ENCODE peak calls at places on chromosomes 11 and 22, in eight cellular contexts. One of them, this sample, is unnamed. For H3K27me3 and H3K4me1, the result is how much of the 10 kb centered on the place peaks cover.

GRCh38 chr22:17205432-17205831 is 13.8 kb downstream of the ADA2 start:
- DNase-seq in naive thymus-derived CD4-positive, alpha-beta T cell: no peak
- DNase-seq in stomach: no peak
- DNase-seq in neural progenitor cell: no peak
- DNase-seq in heart left ventricle: no peak
- DNase-seq in colonic mucosa: no peak
- DNase-seq in SJSA1: no peak
- DNase-seq in adipocyte: no peak
- DNase-seq in this sample: no peak

GRCh38 chr11:110318638-110319404 is 22.4 kb upstream of the RDX start:
- DNase-seq in naive thymus-derived CD4-positive, alpha-beta T cell: no peak
- DNase-seq in neural progenitor cell: no peak
- DNase-seq in colonic mucosa: no peak
- DNase-seq in stomach: no peak
- DNase-seq in heart left ventricle: no peak
- DNase-seq in SJSA1: no peak
- DNase-seq in adipocyte: no peak
- DNase-seq in this sample: no peak

GRCh38 chr11:117623831-117624271 is 173.2 kb downstream of the DSCAML1 start:
- DNase-seq in neural progenitor cell: no peak
- DNase-seq in naive thymus-derived CD4-positive, alpha-beta T cell: no peak
- DNase-seq in adipocyte: no peak
- DNase-seq in heart left ventricle: no peak
- DNase-seq in SJSA1: no peak
- DNase-seq in stomach: no peak
- DNase-seq in colonic mucosa: no peak
- DNase-seq in this sample: no peak

GRCh38 chr11:112113539-112114457 is 27.1 kb downstream of the SDHD start:
- DNase-seq in stomach: no peak
- DNase-seq in adipocyte: peak
- DNase-seq in heart left ventricle: no peak
- DNase-seq in SJSA1: no peak
- DNase-seq in colonic mucosa: no peak
- DNase-seq in naive thymus-derived CD4-positive, alpha-beta T cell: peak
- DNase-seq in neural progenitor cell: peak
- DNase-seq in this sample: no peak

GRCh38 chr22:40046126-40046525 is 51.4 kb downstream of the FAM83F start:
- DNase-seq in neural progenitor cell: no peak
- DNase-seq in adipocyte: no peak
- DNase-seq in SJSA1: no peak
- DNase-seq in naive thymus-derived CD4-positive, alpha-beta T cell: peak
- DNase-seq in stomach: no peak
- DNase-seq in heart left ventricle: no peak
- DNase-seq in colonic mucosa: no peak
- DNase-seq in this sample: no peak

GRCh38 chr11:65293909-65294381 is 20.7 kb upstream of the CDC42EP2 start:
- DNase-seq in SJSA1: no peak
- DNase-seq in adipocyte: no peak
- DNase-seq in stomach: no peak
- DNase-seq in heart left ventricle: no peak
- DNase-seq in naive thymus-derived CD4-positive, alpha-beta T cell: no peak
- DNase-seq in neural progenitor cell: no peak
- DNase-seq in colonic mucosa: no peak
- DNase-seq in this sample: peak

GRCh38 chr22:38415561-38416321 is 39.3 kb downstream of the KCNJ4 start:
- DNase-seq in stomach: peak
- DNase-seq in SJSA1: peak
- DNase-seq in adipocyte: no peak
- DNase-seq in colonic mucosa: no peak
- DNase-seq in heart left ventricle: peak
- DNase-seq in neural progenitor cell: peak
- DNase-seq in naive thymus-derived CD4-positive, alpha-beta T cell: no peak
- DNase-seq in this sample: no peak

GRCh38 chr22:48356731-48357130 is 1470.9 kb downstream of the BRD1 start:
- DNase-seq in stomach: no peak
- DNase-seq in neural progenitor cell: no peak
- DNase-seq in heart left ventricle: no peak
- DNase-seq in colonic mucosa: no peak
- DNase-seq in adipocyte: no peak
- DNase-seq in naive thymus-derived CD4-positive, alpha-beta T cell: no peak
- DNase-seq in SJSA1: no peak
- DNase-seq in this sample: no peak

GRCh38 chr11:8090756-8091155 is 9.7 kb downstream of the TUB start:
- DNase-seq in colonic mucosa: no peak
- DNase-seq in neural progenitor cell: peak
- DNase-seq in adipocyte: peak
- DNase-seq in stomach: no peak
- DNase-seq in naive thymus-derived CD4-positive, alpha-beta T cell: no peak
- DNase-seq in heart left ventricle: no peak
- DNase-seq in SJSA1: no peak
- DNase-seq in this sample: no peak

GRCh38 chr11:1059759-1060158 is 14.9 kb upstream of the MUC2 start:
- DNase-seq in neural progenitor cell: no peak
- DNase-seq in colonic mucosa: no peak
- DNase-seq in stomach: no peak
- DNase-seq in naive thymus-derived CD4-positive, alpha-beta T cell: no peak
- DNase-seq in adipocyte: no peak
- DNase-seq in SJSA1: no peak
- DNase-seq in heart left ventricle: no peak
- DNase-seq in this sample: no peak

GRCh38 chr11:105447936-105448702 is 161.8 kb upstream of the GRIA4 start:
- DNase-seq in heart left ventricle: no peak
- DNase-seq in stomach: no peak
- DNase-seq in SJSA1: no peak
- DNase-seq in naive thymus-derived CD4-positive, alpha-beta T cell: no peak
- DNase-seq in neural progenitor cell: no peak
- DNase-seq in colonic mucosa: no peak
- DNase-seq in adipocyte: no peak
- DNase-seq in this sample: no peak

GRCh38 chr11:86592047-86592564 is 80.3 kb downstream of the ME3 start:
- DNase-seq in adipocyte: peak
- DNase-seq in neural progenitor cell: no peak
- DNase-seq in SJSA1: no peak
- DNase-seq in heart left ventricle: no peak
- DNase-seq in naive thymus-derived CD4-positive, alpha-beta T cell: no peak
- DNase-seq in stomach: no peak
- DNase-seq in colonic mucosa: no peak
- DNase-seq in this sample: no peak

GRCh38 chr22:20877715-20878114 is 18.9 kb downstream of the SNAP29 start:
- DNase-seq in heart left ventricle: no peak
- DNase-seq in naive thymus-derived CD4-positive, alpha-beta T cell: no peak
- DNase-seq in adipocyte: no peak
- DNase-seq in colonic mucosa: no peak
- DNase-seq in stomach: no peak
- DNase-seq in neural progenitor cell: no peak
- DNase-seq in SJSA1: no peak
- DNase-seq in this sample: no peak

GRCh38 chr22:37054078-37054440 is 2.5 kb downstream of the KCTD17 start:
- DNase-seq in naive thymus-derived CD4-positive, alpha-beta T cell: no peak
- DNase-seq in adipocyte: no peak
- DNase-seq in heart left ventricle: no peak
- DNase-seq in colonic mucosa: peak
- DNase-seq in SJSA1: no peak
- DNase-seq in neural progenitor cell: no peak
- DNase-seq in stomach: no peak
- DNase-seq in this sample: no peak

GRCh38 chr11:14336507-14337503 is 22.2 kb downstream of the RRAS2 start:
- DNase-seq in stomach: no peak
- DNase-seq in colonic mucosa: no peak
- DNase-seq in heart left ventricle: no peak
- DNase-seq in neural progenitor cell: no peak
- DNase-seq in adipocyte: peak
- DNase-seq in naive thymus-derived CD4-positive, alpha-beta T cell: no peak
- DNase-seq in SJSA1: peak
- DNase-seq in this sample: no peak

GRCh38 chr11:127000991-127001390 is 421 bp upstream of the KIRREL3 start:
- DNase-seq in colonic mucosa: no peak
- DNase-seq in stomach: no peak
- DNase-seq in adipocyte: peak
- DNase-seq in naive thymus-derived CD4-positive, alpha-beta T cell: no peak
- DNase-seq in neural progenitor cell: peak
- DNase-seq in heart left ventricle: no peak
- DNase-seq in SJSA1: no peak
- DNase-seq in this sample: no peak

GRCh38 chr11:79439430-79439892 is 1.4 kb downstream of the TENM4 start:
- DNase-seq in stomach: no peak
- DNase-seq in adipocyte: peak
- DNase-seq in SJSA1: no peak
- DNase-seq in naive thymus-derived CD4-positive, alpha-beta T cell: no peak
- DNase-seq in colonic mucosa: peak
- DNase-seq in neural progenitor cell: no peak
- DNase-seq in heart left ventricle: no peak
- DNase-seq in this sample: no peak

GRCh38 chr22:28442951-28443876 is 236.4 kb downstream of the TTC28 start:
- DNase-seq in naive thymus-derived CD4-positive, alpha-beta T cell: peak
- DNase-seq in stomach: peak
- DNase-seq in heart left ventricle: peak
- DNase-seq in colonic mucosa: peak
- DNase-seq in neural progenitor cell: peak
- DNase-seq in SJSA1: no peak
- DNase-seq in adipocyte: peak
- DNase-seq in this sample: peak

GRCh38 chr11:126350811-126351210 is 4.7 kb upstream of the ST3GAL4 start:
- DNase-seq in naive thymus-derived CD4-positive, alpha-beta T cell: no peak
- DNase-seq in colonic mucosa: no peak
- DNase-seq in heart left ventricle: no peak
- DNase-seq in neural progenitor cell: no peak
- DNase-seq in adipocyte: no peak
- DNase-seq in stomach: no peak
- DNase-seq in SJSA1: no peak
- DNase-seq in this sample: no peak

GRCh38 chr11:131723088-131723487 is 352.7 kb downstream of the NTM start:
- DNase-seq in adipocyte: no peak
- DNase-seq in naive thymus-derived CD4-positive, alpha-beta T cell: no peak
- DNase-seq in SJSA1: no peak
- DNase-seq in colonic mucosa: no peak
- DNase-seq in heart left ventricle: no peak
- DNase-seq in neural progenitor cell: no peak
- DNase-seq in stomach: no peak
- DNase-seq in this sample: no peak

GRCh38 chr11:59216654-59217640 is 4.2 kb upstream of the MPEG1 start:
- DNase-seq in naive thymus-derived CD4-positive, alpha-beta T cell: no peak
- DNase-seq in SJSA1: no peak
- DNase-seq in neural progenitor cell: no peak
- DNase-seq in adipocyte: peak
- DNase-seq in colonic mucosa: peak
- DNase-seq in heart left ventricle: no peak
- DNase-seq in stomach: peak
- DNase-seq in this sample: peak

GRCh38 chr22:37077802-37078448 is 26.4 kb downstream of the KCTD17 start:
- DNase-seq in adipocyte: peak
- DNase-seq in stomach: peak
- DNase-seq in heart left ventricle: peak
- DNase-seq in neural progenitor cell: peak
- DNase-seq in naive thymus-derived CD4-positive, alpha-beta T cell: peak
- DNase-seq in SJSA1: no peak
- DNase-seq in colonic mucosa: peak
- DNase-seq in this sample: peak

GRCh38 chr22:17159504-17159951 is 451 bp upstream of the HDHD5 start:
- DNase-seq in naive thymus-derived CD4-positive, alpha-beta T cell: no peak
- DNase-seq in adipocyte: peak
- DNase-seq in SJSA1: no peak
- DNase-seq in heart left ventricle: peak
- DNase-seq in neural progenitor cell: peak
- DNase-seq in colonic mucosa: peak
- DNase-seq in stomach: peak
- DNase-seq in this sample: peak

DNA sequence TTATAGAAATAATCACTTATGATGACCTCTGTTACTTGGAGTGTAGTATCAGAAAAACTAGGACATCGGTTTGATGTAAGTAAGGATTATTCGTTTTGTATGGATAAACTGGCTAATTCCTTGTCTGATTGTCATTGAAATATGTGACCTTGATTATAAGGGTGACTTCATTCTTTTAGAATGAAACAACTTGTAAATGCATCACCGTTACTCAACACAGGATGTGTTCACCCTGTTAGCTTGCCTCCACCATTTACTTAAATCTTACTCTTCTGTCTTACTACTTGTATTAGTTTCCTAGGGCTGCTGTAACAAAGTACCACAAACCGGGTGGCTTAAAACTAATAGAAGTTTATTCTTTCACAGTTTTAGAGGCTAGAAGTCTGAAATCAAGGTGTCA is 7.9 kb downstream of the SFI1 start:
- DNase-seq in adipocyte: no peak
- DNase-seq in colonic mucosa: no peak
- DNase-seq in heart left ventricle: no peak
- DNase-seq in stomach: no peak
- DNase-seq in naive thymus-derived CD4-positive, alpha-beta T cell: no peak
- DNase-seq in SJSA1: no peak
- DNase-seq in neural progenitor cell: no peak
- DNase-seq in this sample: no peak
- H3K27me3 ChIP-seq in adipocyte: under half
- H3K27me3 ChIP-seq in colonic mucosa: under half
- H3K27me3 ChIP-seq in heart left ventricle: under half
- H3K27me3 ChIP-seq in stomach: under half
- H3K27me3 ChIP-seq in naive thymus-derived CD4-positive, alpha-beta T cell: under half
- H3K27me3 ChIP-seq in SJSA1: under half
- H3K27me3 ChIP-seq in neural progenitor cell: under half
- H3K27me3 ChIP-seq in this sample: under half

DNA sequence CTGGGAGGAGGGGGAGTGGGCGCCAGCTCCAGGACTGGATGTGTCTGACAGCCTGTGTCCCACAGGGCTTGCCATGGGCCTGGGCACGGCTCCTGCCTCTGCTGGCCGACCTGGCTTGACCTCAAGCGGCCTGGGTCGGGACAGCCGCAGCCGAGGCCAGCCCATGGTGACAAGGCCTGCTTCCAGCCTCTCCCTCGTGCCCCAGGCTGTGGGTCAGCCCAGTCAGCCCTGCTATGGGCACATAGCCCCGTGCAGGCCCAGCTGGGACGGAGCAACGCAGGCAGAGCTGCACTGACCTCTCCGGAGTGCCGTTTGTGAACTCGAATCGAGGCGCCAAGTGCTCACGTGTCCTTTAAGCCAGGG is 17.9 kb downstream of the OSBPL5 start:
- DNase-seq in neural progenitor cell: no peak
- DNase-seq in naive thymus-derived CD4-positive, alpha-beta T cell: no peak
- DNase-seq in stomach: no peak
- DNase-seq in heart left ventricle: peak
- DNase-seq in adipocyte: no peak
- DNase-seq in colonic mucosa: no peak
- DNase-seq in SJSA1: no peak
- DNase-seq in this sample: no peak
- H3K4me1 ChIP-seq in neural progenitor cell: under half
- H3K4me1 ChIP-seq in naive thymus-derived CD4-positive, alpha-beta T cell: under half
- H3K4me1 ChIP-seq in stomach: half or more
- H3K4me1 ChIP-seq in heart left ventricle: under half
- H3K4me1 ChIP-seq in adipocyte: under half
- H3K4me1 ChIP-seq in colonic mucosa: under half
- H3K4me1 ChIP-seq in SJSA1: under half
- H3K4me1 ChIP-seq in this sample: under half

GRCh38 chr22:50011447-50012200 is 941 bp downstream of the IL17REL start:
- DNase-seq in heart left ventricle: no peak
- DNase-seq in SJSA1: no peak
- DNase-seq in adipocyte: no peak
- DNase-seq in colonic mucosa: no peak
- DNase-seq in neural progenitor cell: no peak
- DNase-seq in naive thymus-derived CD4-positive, alpha-beta T cell: no peak
- DNase-seq in stomach: no peak
- DNase-seq in this sample: no peak
- H3K27me3 ChIP-seq in heart left ventricle: half or more
- H3K27me3 ChIP-seq in SJSA1: half or more
- H3K27me3 ChIP-seq in adipocyte: under half
- H3K27me3 ChIP-seq in colonic mucosa: half or more
- H3K27me3 ChIP-seq in neural progenitor cell: half or more
- H3K27me3 ChIP-seq in naive thymus-derived CD4-positive, alpha-beta T cell: under half
- H3K27me3 ChIP-seq in stomach: under half
- H3K27me3 ChIP-seq in this sample: half or more

GRCh38 chr11:76276046-76276772 is 69.9 kb upstream of the WNT11 start:
- DNase-seq in heart left ventricle: no peak
- DNase-seq in colonic mucosa: no peak
- DNase-seq in naive thymus-derived CD4-positive, alpha-beta T cell: no peak
- DNase-seq in neural progenitor cell: no peak
- DNase-seq in stomach: no peak
- DNase-seq in SJSA1: no peak
- DNase-seq in adipocyte: no peak
- DNase-seq in this sample: no peak
- H3K4me1 ChIP-seq in heart left ventricle: under half
- H3K4me1 ChIP-seq in colonic mucosa: under half
- H3K4me1 ChIP-seq in naive thymus-derived CD4-positive, alpha-beta T cell: under half
- H3K4me1 ChIP-seq in neural progenitor cell: under half
- H3K4me1 ChIP-seq in stomach: under half
- H3K4me1 ChIP-seq in SJSA1: under half
- H3K4me1 ChIP-seq in adipocyte: under half
- H3K4me1 ChIP-seq in this sample: under half

This sample was measured in transverse colon.